ENCODE peak calls at places on chromosomes 12 and 14, in six cellular contexts. W is GM13976, T is endodermal cell, J is heart right ventricle, I is left ventricle myocardium inferior, Y is lower leg skin. C is an unnamed sample.

GRCh38 chr12:132281021-132281420 is 48.4 kb downstream of the GALNT9 start:
- DNase-seq in W (no peak), T (no peak), Y (no peak), I (no peak), J (no peak), C (no peak)

GRCh38 chr14:78170203-78170602 is at the start of gene NRXN3:
- DNase-seq in Y (no peak), I (no peak), J (no peak), W (no peak), T (peak), C (no peak)

GRCh38 chr12:32126720-32127119 is 20.1 kb downstream of the BICD1 start:
- DNase-seq in T (peak), I (no peak), Y (no peak), W (no peak), J (no peak), C (no peak)

GRCh38 chr12:130401703-130402102 is 64.0 kb downstream of the PIWIL1 start:
- DNase-seq in Y (no peak), I (no peak), W (no peak), T (peak), J (no peak), C (no peak)

GRCh38 chr14:74265312-74265965 is 26.2 kb downstream of the VSX2 start:
- DNase-seq in T (no peak), W (no peak), J (no peak), Y (no peak), I (no peak), C (no peak)

GRCh38 chr12:27899151-27899661 is 73.3 kb downstream of the PTHLH start:
- DNase-seq in J (no peak), Y (no peak), T (no peak), I (no peak), W (no peak), C (no peak)

GRCh38 chr12:89353188-89353822 is 1.0 kb upstream of the DUSP6 start:
- DNase-seq in T (peak), J (peak), W (peak), Y (peak), I (peak), C (peak)

GRCh38 chr12:69580074-69580473 is 5.2 kb upstream of the CCT2 start:
- DNase-seq in W (no peak), J (no peak), T (no peak), Y (no peak), I (no peak), C (no peak)

GRCh38 chr12:82625523-82625922 is 61.2 kb upstream of the TMTC2 start:
- DNase-seq in J (no peak), W (no peak), Y (no peak), T (peak), I (no peak), C (no peak)

GRCh38 chr12:82627799-82628198 is 58.9 kb upstream of the TMTC2 start:
- DNase-seq in J (no peak), W (peak), Y (no peak), I (no peak), T (peak), C (peak)
- TF ChIP-seq CTCF in J (no peak), W (peak), Y (no peak), I (no peak), T (peak), C (peak)

GRCh38 chr12:6367969-6368892 is 7.1 kb downstream of the SCNN1A start:
- DNase-seq in W (no peak), I (no peak), T (no peak), J (no peak), Y (no peak), C (no peak)
- TF ChIP-seq CTCF in W (no peak), I (no peak), T (no peak), J (no peak), Y (no peak), C (no peak)

GRCh38 chr14:37340353-37340752 is 142.6 kb downstream of the MIPOL1 start:
- DNase-seq in T (peak), Y (no peak), J (no peak), W (no peak), I (no peak), C (no peak)
- TF ChIP-seq CTCF in T (peak), Y (no peak), J (no peak), W (no peak), I (no peak), C (no peak)

GRCh38 chr12:9798008-9798619 is 29.2 kb upstream of the KLRF1 start:
- DNase-seq in W (peak), J (no peak), T (peak), I (no peak), Y (peak), C (peak)
- TF ChIP-seq CTCF in W (peak), J (peak), T (peak), I (peak), Y (no peak), C (peak)

GRCh38 chr14:23432946-23433345 is 2.5 kb downstream of the MYH7 start:
- DNase-seq in T (no peak), I (no peak), J (no peak), Y (no peak), W (no peak), C (no peak)

GRCh38 chr14:23432102-23432925 is 3.1 kb downstream of the MYH7 start:
- DNase-seq in T (peak), J (no peak), Y (no peak), W (no peak), I (no peak), C (no peak)

GRCh38 chr14:23431486-23431885 is 4.0 kb downstream of the MYH7 start:
- DNase-seq in T (no peak), J (no peak), W (no peak), I (no peak), Y (no peak), C (no peak)

GRCh38 chr14:23434488-23435219 is 806 bp downstream of the MYH7 start:
- DNase-seq in I (no peak), Y (no peak), W (no peak), J (peak), T (no peak), C (no peak)

DNA sequence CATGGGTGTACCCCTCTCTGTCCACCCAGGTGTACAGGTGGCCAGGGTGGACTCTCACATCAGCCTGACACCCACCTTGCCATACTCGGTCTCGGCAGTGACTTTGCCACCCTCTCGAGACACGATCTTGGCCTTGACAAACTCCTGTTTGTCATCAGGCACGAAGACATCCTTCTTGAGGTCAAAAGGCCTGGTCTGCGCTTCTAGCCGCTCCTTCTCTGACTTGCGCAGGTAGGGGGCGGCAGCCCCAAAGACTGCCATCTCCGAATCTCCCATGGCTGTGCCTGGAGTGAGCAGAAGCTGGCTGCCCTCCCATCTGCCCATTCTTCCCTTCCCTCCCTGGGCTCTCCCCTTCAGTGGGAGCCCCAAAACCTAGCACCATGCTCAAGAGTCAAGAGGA is 2.0 kb downstream of the MYH7 start:
- DNase-seq in T (peak), I (no peak), Y (no peak), J (no peak), W (no peak), C (no peak)
- TF ChIP-seq CTCF in T (peak), I (no peak), Y (no peak), J (no peak), W (no peak), C (no peak)

DNA sequence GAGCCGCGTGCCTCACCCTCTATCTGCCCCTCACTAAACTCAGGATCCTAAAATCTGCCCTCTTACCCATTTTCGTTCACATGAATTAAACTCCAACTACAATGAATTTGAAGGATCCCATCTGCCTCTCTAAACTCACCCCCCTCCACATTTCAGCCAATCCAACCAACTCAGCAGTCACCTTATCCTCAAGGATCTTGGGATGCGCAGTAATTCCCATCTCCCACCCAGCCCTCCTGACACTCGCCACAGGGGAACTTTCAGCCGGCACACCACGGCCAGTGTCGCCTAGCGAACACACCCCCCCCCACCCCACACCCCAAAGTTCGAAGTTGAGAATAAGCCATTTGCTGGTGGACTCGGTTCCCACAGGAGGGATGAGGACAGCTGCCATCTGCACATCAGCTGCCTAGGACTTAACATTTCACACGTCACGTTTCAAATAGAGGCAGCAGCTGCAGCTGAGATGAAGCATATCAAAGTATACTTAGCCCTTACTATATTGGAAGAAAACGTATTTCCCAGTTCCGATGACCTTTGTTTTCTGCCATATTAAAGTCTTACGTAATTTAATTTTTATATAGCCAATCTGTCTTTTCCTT is 8.7 kb upstream of the SELPLG start:
- DNase-seq in I (no peak), Y (no peak), W (no peak), T (peak), J (no peak), C (no peak)
- TF ChIP-seq CTCF in I (no peak), Y (no peak), W (no peak), T (no peak), J (no peak), C (no peak)

GRCh38 chr14:71552809-71553208 is 379.4 kb upstream of the RGS6 start:
- DNase-seq in Y (no peak), J (no peak), T (no peak), I (no peak), W (no peak), C (no peak)
- TF ChIP-seq CTCF in Y (no peak), J (no peak), T (peak), I (no peak), W (no peak), C (no peak)

DNA sequence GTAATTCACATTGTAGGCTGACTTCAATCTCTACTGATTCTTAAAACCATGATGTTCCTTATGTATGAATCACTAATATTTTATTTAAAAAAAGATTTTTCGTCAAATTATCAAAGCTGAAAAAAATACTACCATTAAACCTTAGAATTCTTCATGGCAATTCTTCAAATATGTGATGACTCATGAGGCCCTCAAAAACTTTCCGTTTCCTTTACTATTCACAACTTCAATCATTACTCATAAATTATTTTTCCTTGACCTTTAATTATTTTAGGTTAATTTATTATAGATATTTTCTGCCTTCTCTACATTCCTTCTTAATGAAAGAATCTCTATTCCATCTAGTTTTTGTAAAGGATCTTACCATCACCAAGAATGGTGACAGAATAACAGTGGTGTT is 162.1 kb upstream of the SOX5 start:
- DNase-seq in T (no peak), W (no peak), J (no peak), Y (no peak), I (no peak), C (no peak)
- TF ChIP-seq CTCF in T (no peak), W (no peak), J (no peak), Y (no peak), I (no peak), C (no peak)

DNA sequence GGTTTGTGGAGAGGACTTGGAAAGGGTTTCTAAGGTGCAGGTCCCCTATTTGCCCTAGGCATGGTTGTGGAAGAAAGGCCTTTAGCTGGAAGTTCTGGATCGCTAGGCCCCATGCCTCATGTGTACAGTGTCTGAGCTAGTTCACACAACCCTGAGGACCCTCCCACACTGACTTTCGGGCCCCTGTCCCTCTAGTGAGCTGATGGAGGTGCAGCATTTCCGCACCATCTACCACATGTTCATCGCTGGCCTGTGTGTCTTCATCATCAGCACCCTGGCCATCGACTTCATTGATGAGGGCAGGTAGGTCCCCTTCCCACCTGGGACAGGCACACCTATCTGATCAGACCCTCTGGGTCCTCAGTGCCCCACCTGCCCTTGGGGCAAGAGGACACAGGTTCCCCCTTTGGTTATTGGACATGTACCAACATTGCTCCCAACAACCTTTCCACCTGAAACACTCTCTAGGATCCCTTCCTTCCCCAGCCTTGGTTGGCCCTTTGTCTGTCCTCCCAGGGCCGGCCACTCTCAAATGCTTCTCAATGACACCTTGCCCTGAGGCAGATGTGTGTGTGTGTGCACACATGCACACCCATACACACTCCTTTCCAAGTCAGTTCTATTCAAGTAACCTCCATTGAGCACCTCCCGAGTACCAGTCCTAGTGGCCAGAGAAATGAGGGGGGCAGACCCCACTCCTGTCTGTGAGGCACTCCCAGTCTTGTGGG is 2.6 kb downstream of the SOAT2 start:
- DNase-seq in Y (no peak), I (no peak), J (no peak), W (no peak), T (peak), C (no peak)
- TF ChIP-seq CTCF in Y (no peak), I (no peak), J (no peak), W (no peak), T (no peak), C (no peak)

DNA sequence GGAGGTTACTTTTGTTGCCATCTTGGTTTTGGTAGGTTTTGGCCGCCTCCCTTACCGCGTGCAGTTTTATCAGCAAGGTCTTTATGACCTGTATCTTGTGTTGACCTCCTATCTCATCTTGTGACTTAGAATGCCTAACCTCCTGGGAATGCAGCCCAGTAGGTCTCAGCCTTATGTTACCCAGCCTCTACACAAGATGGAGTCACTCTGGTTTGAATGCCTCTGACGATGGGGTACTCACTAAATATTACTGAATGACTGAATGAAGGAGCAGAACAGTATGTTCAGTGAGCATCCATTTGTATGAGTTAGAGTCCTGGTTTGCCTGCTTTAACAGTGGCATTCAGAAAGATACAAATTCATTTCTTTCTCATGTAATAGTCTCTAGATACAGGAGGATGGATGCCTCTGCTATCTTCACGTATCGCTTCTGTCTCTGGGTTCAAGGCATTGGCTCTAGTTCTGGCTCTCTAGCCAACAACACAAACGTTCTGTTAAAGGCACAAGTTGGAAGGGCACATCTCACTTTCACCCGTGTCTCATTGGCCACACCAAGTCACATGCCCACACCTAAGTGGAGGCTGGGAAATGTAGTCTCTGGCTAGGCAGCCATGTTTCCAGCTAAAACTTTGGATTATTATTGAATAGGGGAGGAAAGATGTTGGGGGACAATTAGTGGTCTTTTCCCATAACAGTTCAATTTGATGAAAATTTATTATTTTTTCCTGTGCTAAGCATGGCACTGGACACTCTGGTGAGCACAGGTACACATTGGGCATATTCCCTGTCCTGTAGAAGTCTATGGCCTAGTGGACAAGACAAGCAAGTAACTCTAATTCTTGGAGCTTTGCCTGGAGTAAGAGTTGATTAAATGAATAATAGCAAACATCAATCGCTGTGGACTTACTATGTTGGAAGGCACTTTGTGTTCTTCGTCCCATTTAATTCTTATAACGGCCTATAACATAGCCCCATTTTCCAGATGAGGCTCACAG is 75.2 kb upstream of the RPH3A start:
- DNase-seq in T (peak), Y (no peak), J (no peak), I (no peak), W (no peak), C (no peak)
- TF ChIP-seq CTCF in T (peak), Y (no peak), J (no peak), I (no peak), W (no peak), C (no peak)

C was measured in GM10248.